ENCODE peak calls at places on chromosomes 1 and 21, in ten cellular contexts. One of them, this sample, is unnamed.

GRCh38 chr1:119133987-119134386 is 6.5 kb downstream of the WARS2 start:
- DNase-seq in astrocyte of the spinal cord: peak
- DNase-seq in omental fat pad: no peak
- DNase-seq in heart left ventricle: no peak
- DNase-seq in mucosa of descending colon: no peak
- DNase-seq in body of pancreas: no peak
- DNase-seq in WTC11: no peak
- DNase-seq in RWPE1: no peak
- DNase-seq in fibroblast of mammary gland: no peak
- DNase-seq in hepatocyte: no peak
- DNase-seq in this sample: no peak

GRCh38 chr1:95097426-95097825 is 19.7 kb upstream of the TLCD4 start:
- DNase-seq in astrocyte of the spinal cord: no peak
- DNase-seq in omental fat pad: no peak
- DNase-seq in heart left ventricle: no peak
- DNase-seq in mucosa of descending colon: no peak
- DNase-seq in body of pancreas: no peak
- DNase-seq in WTC11: no peak
- DNase-seq in RWPE1: no peak
- DNase-seq in fibroblast of mammary gland: no peak
- DNase-seq in hepatocyte: no peak
- DNase-seq in this sample: no peak

GRCh38 chr1:197921235-197922069 is 4.3 kb downstream of the LHX9 start:
- DNase-seq in astrocyte of the spinal cord: no peak
- DNase-seq in omental fat pad: no peak
- DNase-seq in heart left ventricle: no peak
- DNase-seq in mucosa of descending colon: peak
- DNase-seq in body of pancreas: no peak
- DNase-seq in WTC11: peak
- DNase-seq in RWPE1: no peak
- DNase-seq in fibroblast of mammary gland: no peak
- DNase-seq in hepatocyte: peak
- DNase-seq in this sample: no peak

GRCh38 chr1:210624722-210625121 is 296.0 kb downstream of the HHAT start:
- DNase-seq in astrocyte of the spinal cord: no peak
- DNase-seq in omental fat pad: no peak
- DNase-seq in heart left ventricle: peak
- DNase-seq in mucosa of descending colon: no peak
- DNase-seq in body of pancreas: no peak
- DNase-seq in WTC11: no peak
- DNase-seq in RWPE1: no peak
- DNase-seq in fibroblast of mammary gland: peak
- DNase-seq in hepatocyte: no peak
- DNase-seq in this sample: peak

GRCh38 chr1:81549588-81550127 is 251.1 kb upstream of the ADGRL2 start:
- DNase-seq in astrocyte of the spinal cord: peak
- DNase-seq in omental fat pad: no peak
- DNase-seq in heart left ventricle: no peak
- DNase-seq in mucosa of descending colon: peak
- DNase-seq in body of pancreas: no peak
- DNase-seq in WTC11: no peak
- DNase-seq in RWPE1: peak
- DNase-seq in fibroblast of mammary gland: peak
- DNase-seq in hepatocyte: peak
- DNase-seq in this sample: no peak

GRCh38 chr1:147924813-147925212 is 3.4 kb upstream of the GPR89B start:
- DNase-seq in astrocyte of the spinal cord: no peak
- DNase-seq in omental fat pad: no peak
- DNase-seq in heart left ventricle: no peak
- DNase-seq in mucosa of descending colon: no peak
- DNase-seq in body of pancreas: no peak
- DNase-seq in WTC11: no peak
- DNase-seq in RWPE1: no peak
- DNase-seq in fibroblast of mammary gland: no peak
- DNase-seq in hepatocyte: no peak
- DNase-seq in this sample: no peak

GRCh38 chr21:45481977-45482898 is 60.0 kb downstream of the SLC19A1 start:
- DNase-seq in astrocyte of the spinal cord: no peak
- DNase-seq in omental fat pad: no peak
- DNase-seq in heart left ventricle: no peak
- DNase-seq in mucosa of descending colon: no peak
- DNase-seq in body of pancreas: no peak
- DNase-seq in WTC11: no peak
- DNase-seq in RWPE1: no peak
- DNase-seq in fibroblast of mammary gland: no peak
- DNase-seq in hepatocyte: no peak
- DNase-seq in this sample: no peak

GRCh38 chr21:29232601-29233541 is 65.9 kb upstream of the BACH1 start:
- DNase-seq in astrocyte of the spinal cord: peak
- DNase-seq in omental fat pad: no peak
- DNase-seq in heart left ventricle: no peak
- DNase-seq in mucosa of descending colon: no peak
- DNase-seq in body of pancreas: no peak
- DNase-seq in WTC11: no peak
- DNase-seq in RWPE1: peak
- DNase-seq in fibroblast of mammary gland: peak
- DNase-seq in hepatocyte: peak
- DNase-seq in this sample: no peak

GRCh38 chr21:16124397-16125130 is 394.8 kb downstream of the USP25 start:
- DNase-seq in astrocyte of the spinal cord: peak
- DNase-seq in omental fat pad: no peak
- DNase-seq in heart left ventricle: no peak
- DNase-seq in mucosa of descending colon: no peak
- DNase-seq in body of pancreas: no peak
- DNase-seq in WTC11: no peak
- DNase-seq in RWPE1: peak
- DNase-seq in fibroblast of mammary gland: peak
- DNase-seq in hepatocyte: peak
- DNase-seq in this sample: no peak

GRCh38 chr1:51569284-51570062 is 47.4 kb upstream of the OSBPL9 start:
- DNase-seq in astrocyte of the spinal cord: peak
- DNase-seq in omental fat pad: no peak
- DNase-seq in heart left ventricle: no peak
- DNase-seq in mucosa of descending colon: peak
- DNase-seq in body of pancreas: peak
- DNase-seq in WTC11: no peak
- DNase-seq in RWPE1: peak
- DNase-seq in fibroblast of mammary gland: peak
- DNase-seq in hepatocyte: peak
- DNase-seq in this sample: no peak

GRCh38 chr1:118429856-118430255 is 244.8 kb upstream of the SPAG17 start:
- DNase-seq in astrocyte of the spinal cord: no peak
- DNase-seq in omental fat pad: no peak
- DNase-seq in heart left ventricle: no peak
- DNase-seq in mucosa of descending colon: no peak
- DNase-seq in body of pancreas: no peak
- DNase-seq in WTC11: no peak
- DNase-seq in RWPE1: no peak
- DNase-seq in fibroblast of mammary gland: no peak
- DNase-seq in hepatocyte: no peak
- DNase-seq in this sample: no peak

GRCh38 chr1:78178816-78179215 is 133.1 kb downstream of the GIPC2 start:
- DNase-seq in astrocyte of the spinal cord: no peak
- DNase-seq in omental fat pad: no peak
- DNase-seq in heart left ventricle: no peak
- DNase-seq in mucosa of descending colon: no peak
- DNase-seq in body of pancreas: no peak
- DNase-seq in WTC11: no peak
- DNase-seq in RWPE1: no peak
- DNase-seq in fibroblast of mammary gland: no peak
- DNase-seq in hepatocyte: no peak
- DNase-seq in this sample: no peak

GRCh38 chr1:111563619-111564018 is 56.0 kb upstream of the RAP1A start:
- DNase-seq in astrocyte of the spinal cord: peak
- DNase-seq in omental fat pad: no peak
- DNase-seq in heart left ventricle: no peak
- DNase-seq in mucosa of descending colon: no peak
- DNase-seq in body of pancreas: no peak
- DNase-seq in WTC11: no peak
- DNase-seq in RWPE1: peak
- DNase-seq in fibroblast of mammary gland: peak
- DNase-seq in hepatocyte: no peak
- DNase-seq in this sample: no peak

GRCh38 chr1:93907718-93908117 is 1.5 kb downstream of the GCLM start:
- DNase-seq in astrocyte of the spinal cord: peak
- DNase-seq in omental fat pad: no peak
- DNase-seq in heart left ventricle: peak
- DNase-seq in mucosa of descending colon: peak
- DNase-seq in body of pancreas: no peak
- DNase-seq in WTC11: no peak
- DNase-seq in RWPE1: no peak
- DNase-seq in fibroblast of mammary gland: peak
- DNase-seq in hepatocyte: peak
- DNase-seq in this sample: peak

GRCh38 chr1:205504311-205505075 is at the start of gene CDK18:
- DNase-seq in astrocyte of the spinal cord: no peak
- DNase-seq in omental fat pad: peak
- DNase-seq in heart left ventricle: peak
- DNase-seq in mucosa of descending colon: peak
- DNase-seq in body of pancreas: peak
- DNase-seq in WTC11: peak
- DNase-seq in RWPE1: peak
- DNase-seq in fibroblast of mammary gland: no peak
- DNase-seq in hepatocyte: peak
- DNase-seq in this sample: peak

DNA sequence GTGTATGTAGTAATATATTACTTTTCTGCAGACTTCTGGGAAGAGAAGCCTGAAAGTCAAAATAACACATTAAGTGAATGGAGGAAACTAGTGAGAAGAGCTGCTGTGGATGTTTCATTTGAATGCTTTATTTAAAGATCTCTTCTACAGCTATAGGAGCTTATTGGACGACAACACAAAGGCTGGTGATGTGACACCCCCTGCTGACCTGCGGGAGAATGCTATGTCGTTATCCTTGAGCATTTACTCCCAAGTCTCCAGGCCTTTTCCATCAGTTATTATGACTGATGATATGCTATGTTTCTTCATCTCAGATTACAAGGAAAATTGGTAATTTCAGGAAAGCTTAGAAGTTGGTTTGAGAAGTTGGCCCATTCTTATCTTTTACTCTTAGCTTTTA is 22.3 kb upstream of the PLA2G4A start:
- DNase-seq in astrocyte of the spinal cord: no peak
- DNase-seq in omental fat pad: no peak
- DNase-seq in heart left ventricle: peak
- DNase-seq in mucosa of descending colon: no peak
- DNase-seq in body of pancreas: no peak
- DNase-seq in WTC11: peak
- DNase-seq in RWPE1: peak
- DNase-seq in fibroblast of mammary gland: peak
- DNase-seq in hepatocyte: no peak
- DNase-seq in this sample: no peak
- TF ChIP-seq CTCF in astrocyte of the spinal cord: peak
- TF ChIP-seq CTCF in omental fat pad: no peak
- TF ChIP-seq CTCF in heart left ventricle: no peak
- TF ChIP-seq CTCF in mucosa of descending colon: no peak
- TF ChIP-seq CTCF in body of pancreas: no peak
- TF ChIP-seq CTCF in WTC11: no peak
- TF ChIP-seq CTCF in RWPE1: peak
- TF ChIP-seq CTCF in fibroblast of mammary gland: no peak
- TF ChIP-seq CTCF in hepatocyte: peak
- TF ChIP-seq CTCF in this sample: no peak

DNA sequence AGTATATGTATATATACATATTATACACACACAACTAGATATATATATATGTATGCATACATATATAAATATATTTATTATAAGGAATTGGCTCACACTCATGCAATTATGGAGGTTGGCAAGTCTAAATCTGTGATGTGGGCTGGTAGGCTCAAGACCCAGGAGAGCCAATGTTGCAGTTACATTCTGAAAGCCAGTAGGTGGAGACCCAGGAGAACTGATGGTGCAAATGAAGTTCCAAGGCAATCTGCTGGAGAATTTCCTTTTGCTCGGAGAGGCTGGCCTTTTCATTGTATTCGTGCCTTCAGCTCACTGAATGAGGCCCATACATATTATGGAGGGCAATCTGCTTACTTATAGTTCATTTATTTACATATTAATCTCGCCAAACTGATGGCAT is 9.4 kb downstream of the IVL start:
- DNase-seq in astrocyte of the spinal cord: no peak
- DNase-seq in omental fat pad: no peak
- DNase-seq in heart left ventricle: no peak
- DNase-seq in mucosa of descending colon: no peak
- DNase-seq in body of pancreas: peak
- DNase-seq in WTC11: no peak
- DNase-seq in RWPE1: no peak
- DNase-seq in fibroblast of mammary gland: peak
- DNase-seq in hepatocyte: no peak
- DNase-seq in this sample: no peak
- TF ChIP-seq CTCF in astrocyte of the spinal cord: peak
- TF ChIP-seq CTCF in omental fat pad: no peak
- TF ChIP-seq CTCF in heart left ventricle: no peak
- TF ChIP-seq CTCF in mucosa of descending colon: no peak
- TF ChIP-seq CTCF in body of pancreas: peak
- TF ChIP-seq CTCF in WTC11: no peak
- TF ChIP-seq CTCF in RWPE1: peak
- TF ChIP-seq CTCF in fibroblast of mammary gland: peak
- TF ChIP-seq CTCF in hepatocyte: no peak
- TF ChIP-seq CTCF in this sample: no peak

DNA sequence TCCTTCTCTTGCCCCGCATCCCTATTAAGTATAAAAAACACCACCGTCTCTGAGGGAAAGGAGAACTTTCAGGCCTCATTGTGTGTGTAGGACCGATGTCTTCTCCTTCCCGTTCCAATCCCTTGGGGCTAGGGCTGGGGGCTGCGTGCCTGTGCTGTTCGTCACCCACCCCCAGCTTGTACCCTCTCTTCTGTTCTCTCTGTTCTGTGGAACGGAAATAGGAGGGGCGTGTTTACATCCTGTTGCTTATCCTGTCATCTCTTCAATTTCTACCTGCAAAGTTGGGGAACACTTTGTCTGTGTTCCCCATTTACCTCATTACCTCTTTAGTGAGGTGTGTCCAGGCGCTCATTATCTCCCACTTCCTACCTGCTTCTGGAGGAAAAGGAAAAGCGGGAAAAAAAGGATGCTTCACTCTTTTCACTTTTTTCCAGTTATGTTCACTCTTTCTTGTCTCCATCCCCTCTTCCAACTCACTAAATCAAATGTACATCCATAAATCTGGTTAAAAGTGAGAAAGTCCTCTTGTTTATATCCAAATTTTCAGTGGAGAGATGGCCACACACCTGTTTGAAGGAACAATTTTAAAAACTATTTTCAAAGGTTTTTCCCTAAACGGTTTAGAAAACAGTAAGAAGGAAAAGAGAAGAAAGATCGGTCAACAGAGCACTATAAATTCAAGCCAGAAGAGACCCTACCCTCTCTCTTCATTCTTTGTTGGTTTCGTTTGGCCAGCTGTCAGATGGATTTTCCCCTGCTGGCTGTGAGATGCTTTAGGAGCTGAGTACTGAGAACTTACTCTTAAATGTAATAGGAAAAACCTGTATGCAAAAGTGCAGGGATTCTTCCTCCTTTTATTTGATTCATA is 1.0 kb upstream of the TXNIP start:
- DNase-seq in astrocyte of the spinal cord: no peak
- DNase-seq in omental fat pad: no peak
- DNase-seq in heart left ventricle: no peak
- DNase-seq in mucosa of descending colon: peak
- DNase-seq in body of pancreas: no peak
- DNase-seq in WTC11: no peak
- DNase-seq in RWPE1: no peak
- DNase-seq in fibroblast of mammary gland: peak
- DNase-seq in hepatocyte: no peak
- DNase-seq in this sample: no peak
- TF ChIP-seq CTCF in astrocyte of the spinal cord: no peak
- TF ChIP-seq CTCF in omental fat pad: no peak
- TF ChIP-seq CTCF in heart left ventricle: no peak
- TF ChIP-seq CTCF in mucosa of descending colon: no peak
- TF ChIP-seq CTCF in body of pancreas: no peak
- TF ChIP-seq CTCF in WTC11: no peak
- TF ChIP-seq CTCF in RWPE1: no peak
- TF ChIP-seq CTCF in fibroblast of mammary gland: no peak
- TF ChIP-seq CTCF in hepatocyte: no peak
- TF ChIP-seq CTCF in this sample: peak

GRCh38 chr1:1299686-1300351 is 7.9 kb downstream of the ACAP3 start:
- DNase-seq in astrocyte of the spinal cord: no peak
- DNase-seq in omental fat pad: no peak
- DNase-seq in heart left ventricle: no peak
- DNase-seq in mucosa of descending colon: no peak
- DNase-seq in body of pancreas: no peak
- DNase-seq in WTC11: peak
- DNase-seq in RWPE1: no peak
- DNase-seq in fibroblast of mammary gland: no peak
- DNase-seq in hepatocyte: no peak
- DNase-seq in this sample: no peak
- TF ChIP-seq CTCF in astrocyte of the spinal cord: peak
- TF ChIP-seq CTCF in omental fat pad: no peak
- TF ChIP-seq CTCF in heart left ventricle: no peak
- TF ChIP-seq CTCF in mucosa of descending colon: no peak
- TF ChIP-seq CTCF in body of pancreas: peak
- TF ChIP-seq CTCF in WTC11: no peak
- TF ChIP-seq CTCF in RWPE1: peak
- TF ChIP-seq CTCF in fibroblast of mammary gland: peak
- TF ChIP-seq CTCF in hepatocyte: peak
- TF ChIP-seq CTCF in this sample: no peak